ENCODE peak calls at places on chromosome 1, in four cellular contexts. O is progenitor cell of endocrine pancreas, N is activated T-cell treated with anti-CD3 and anti-CD28 coated beads for 1 hour, Y is ovary. I is an unnamed sample.

GRCh38 chr1:209485167-209485566 is 98.3 kb upstream of the CAMK1G start:
- DNase-seq in O (no peak), N (no peak), Y (no peak), I (no peak)

GRCh38 chr1:176949033-176949662 is 215.4 kb downstream of the ASTN1 start:
- DNase-seq in O (peak; percentile 67), N (no peak), Y (peak; percentile 28), I (peak; percentile 6)

GRCh38 chr1:107966550-107966949 is 1.6 kb upstream of the VAV3 start:
- DNase-seq in O (no peak), N (no peak), Y (no peak), I (no peak)

GRCh38 chr1:226132731-226133503 is 53.6 kb downstream of the ACBD3 start:
- DNase-seq in O (no peak), N (no peak), Y (no peak), I (no peak)

GRCh38 chr1:84379128-84379527 is 19.2 kb upstream of the DNASE2B start:
- DNase-seq in O (no peak), N (no peak), Y (no peak), I (no peak)

GRCh38 chr1:180842052-180842451 is 70.6 kb upstream of the KIAA1614 start:
- DNase-seq in O (no peak), N (no peak), Y (no peak), I (no peak)

GRCh38 chr1:2197732-2198165 is 3.2 kb upstream of the FAAP20 start:
- DNase-seq in O (no peak), N (no peak), Y (no peak), I (no peak)

GRCh38 chr1:229448373-229448772 is 14.5 kb upstream of the ACTA1 start:
- DNase-seq in O (no peak), N (no peak), Y (no peak), I (no peak)

GRCh38 chr1:223088713-223089240 is 54.3 kb downstream of the TLR5 start:
- DNase-seq in O (no peak), N (no peak), Y (no peak), I (no peak)

GRCh38 chr1:32902535-32902920 is 1.3 kb upstream of the TMEM54 start:
- DNase-seq in O (no peak), N (no peak), Y (no peak), I (no peak)

GRCh38 chr1:240235521-240236288 is 144.0 kb downstream of the FMN2 start:
- DNase-seq in O (no peak), N (no peak), Y (no peak), I (no peak)

GRCh38 chr1:2534775-2535387 is 4.8 kb upstream of the HES5 start:
- DNase-seq in O (no peak), N (no peak), Y (no peak), I (no peak)

GRCh38 chr1:154186177-154186576 is 5.7 kb downstream of the TPM3 start:
- DNase-seq in O (peak; percentile 48), N (peak; percentile 41), Y (no peak), I (no peak)

GRCh38 chr1:151144474-151145157 is 1.8 kb downstream of the SEMA6C start:
- DNase-seq in O (no peak), N (no peak), Y (no peak), I (no peak)